ENCODE peak calls at places on chromosomes 2 and 18, in nine cellular contexts. One of them, this sample, is unnamed.

GRCh38 chr2:84781942-84782716 is 98.8 kb downstream of the TRABD2A start:
- DNase-seq in CD8-positive, alpha-beta T cell: peak
- DNase-seq in GM20000: peak
- DNase-seq in tibial artery: no peak
- DNase-seq in Peyer's patch: peak
- DNase-seq in cardiac fibroblast: no peak
- DNase-seq in fibroblast of the aortic adventitia: peak
- DNase-seq in astrocyte of the spinal cord: no peak
- DNase-seq in AG10803: no peak
- DNase-seq in this sample: peak

GRCh38 chr2:144580521-144581153 is 60.7 kb upstream of the ZEB2 start:
- DNase-seq in CD8-positive, alpha-beta T cell: no peak
- DNase-seq in GM20000: no peak
- DNase-seq in tibial artery: no peak
- DNase-seq in Peyer's patch: no peak
- DNase-seq in cardiac fibroblast: no peak
- DNase-seq in fibroblast of the aortic adventitia: no peak
- DNase-seq in astrocyte of the spinal cord: no peak
- DNase-seq in AG10803: no peak
- DNase-seq in this sample: no peak

GRCh38 chr2:60463249-60463648 is 90.2 kb downstream of the BCL11A start:
- DNase-seq in CD8-positive, alpha-beta T cell: no peak
- DNase-seq in GM20000: no peak
- DNase-seq in tibial artery: no peak
- DNase-seq in Peyer's patch: no peak
- DNase-seq in cardiac fibroblast: peak
- DNase-seq in fibroblast of the aortic adventitia: peak
- DNase-seq in astrocyte of the spinal cord: peak
- DNase-seq in AG10803: peak
- DNase-seq in this sample: no peak

GRCh38 chr2:236393581-236393980 is 129.4 kb upstream of the ASB18 start:
- DNase-seq in CD8-positive, alpha-beta T cell: no peak
- DNase-seq in GM20000: no peak
- DNase-seq in tibial artery: no peak
- DNase-seq in Peyer's patch: no peak
- DNase-seq in cardiac fibroblast: no peak
- DNase-seq in fibroblast of the aortic adventitia: no peak
- DNase-seq in astrocyte of the spinal cord: no peak
- DNase-seq in AG10803: no peak
- DNase-seq in this sample: no peak

GRCh38 chr2:223916181-223916900 is 28.8 kb downstream of the WDFY1 start:
- DNase-seq in CD8-positive, alpha-beta T cell: no peak
- DNase-seq in GM20000: no peak
- DNase-seq in tibial artery: no peak
- DNase-seq in Peyer's patch: no peak
- DNase-seq in cardiac fibroblast: no peak
- DNase-seq in fibroblast of the aortic adventitia: no peak
- DNase-seq in astrocyte of the spinal cord: no peak
- DNase-seq in AG10803: no peak
- DNase-seq in this sample: no peak

GRCh38 chr2:19865151-19865550 is 36.6 kb downstream of the TTC32 start:
- DNase-seq in CD8-positive, alpha-beta T cell: no peak
- DNase-seq in GM20000: peak
- DNase-seq in tibial artery: no peak
- DNase-seq in Peyer's patch: no peak
- DNase-seq in cardiac fibroblast: no peak
- DNase-seq in fibroblast of the aortic adventitia: no peak
- DNase-seq in astrocyte of the spinal cord: no peak
- DNase-seq in AG10803: no peak
- DNase-seq in this sample: no peak

GRCh38 chr2:19484736-19485135 is 126.3 kb upstream of the OSR1 start:
- DNase-seq in CD8-positive, alpha-beta T cell: no peak
- DNase-seq in GM20000: no peak
- DNase-seq in tibial artery: no peak
- DNase-seq in Peyer's patch: no peak
- DNase-seq in cardiac fibroblast: no peak
- DNase-seq in fibroblast of the aortic adventitia: no peak
- DNase-seq in astrocyte of the spinal cord: no peak
- DNase-seq in AG10803: no peak
- DNase-seq in this sample: no peak

GRCh38 chr2:228927028-228928010 is 343.8 kb downstream of the PID1 start:
- DNase-seq in CD8-positive, alpha-beta T cell: no peak
- DNase-seq in GM20000: no peak
- DNase-seq in tibial artery: no peak
- DNase-seq in Peyer's patch: no peak
- DNase-seq in cardiac fibroblast: peak
- DNase-seq in fibroblast of the aortic adventitia: peak
- DNase-seq in astrocyte of the spinal cord: peak
- DNase-seq in AG10803: peak
- DNase-seq in this sample: no peak

GRCh38 chr2:28263690-28264089 is 129.0 kb upstream of the FOSL2 start:
- DNase-seq in CD8-positive, alpha-beta T cell: no peak
- DNase-seq in GM20000: no peak
- DNase-seq in tibial artery: no peak
- DNase-seq in Peyer's patch: no peak
- DNase-seq in cardiac fibroblast: no peak
- DNase-seq in fibroblast of the aortic adventitia: no peak
- DNase-seq in astrocyte of the spinal cord: no peak
- DNase-seq in AG10803: no peak
- DNase-seq in this sample: no peak

GRCh38 chr2:69741281-69742169 is at the start of gene ANXA4:
- DNase-seq in CD8-positive, alpha-beta T cell: peak
- DNase-seq in GM20000: peak
- DNase-seq in tibial artery: peak
- DNase-seq in Peyer's patch: peak
- DNase-seq in cardiac fibroblast: peak
- DNase-seq in fibroblast of the aortic adventitia: peak
- DNase-seq in astrocyte of the spinal cord: peak
- DNase-seq in AG10803: peak
- DNase-seq in this sample: peak

GRCh38 chr18:22486667-22487066 is 69.0 kb upstream of the CTAGE1 start:
- DNase-seq in CD8-positive, alpha-beta T cell: no peak
- DNase-seq in GM20000: no peak
- DNase-seq in tibial artery: peak
- DNase-seq in Peyer's patch: no peak
- DNase-seq in cardiac fibroblast: no peak
- DNase-seq in fibroblast of the aortic adventitia: no peak
- DNase-seq in astrocyte of the spinal cord: no peak
- DNase-seq in AG10803: no peak
- DNase-seq in this sample: no peak

GRCh38 chr2:159129301-159129700 is 157.2 kb downstream of the WDSUB1 start:
- DNase-seq in CD8-positive, alpha-beta T cell: no peak
- DNase-seq in GM20000: no peak
- DNase-seq in tibial artery: no peak
- DNase-seq in Peyer's patch: no peak
- DNase-seq in cardiac fibroblast: no peak
- DNase-seq in fibroblast of the aortic adventitia: no peak
- DNase-seq in astrocyte of the spinal cord: no peak
- DNase-seq in AG10803: no peak
- DNase-seq in this sample: no peak

GRCh38 chr2:85741811-85742507 is 11.8 kb upstream of the ATOH8 start:
- DNase-seq in CD8-positive, alpha-beta T cell: no peak
- DNase-seq in GM20000: no peak
- DNase-seq in tibial artery: peak
- DNase-seq in Peyer's patch: no peak
- DNase-seq in cardiac fibroblast: peak
- DNase-seq in fibroblast of the aortic adventitia: peak
- DNase-seq in astrocyte of the spinal cord: peak
- DNase-seq in AG10803: peak
- DNase-seq in this sample: no peak

GRCh38 chr2:128446866-128447537 is 128.3 kb upstream of the HS6ST1 start:
- DNase-seq in CD8-positive, alpha-beta T cell: peak
- DNase-seq in GM20000: no peak
- DNase-seq in tibial artery: peak
- DNase-seq in Peyer's patch: peak
- DNase-seq in cardiac fibroblast: no peak
- DNase-seq in fibroblast of the aortic adventitia: no peak
- DNase-seq in astrocyte of the spinal cord: no peak
- DNase-seq in AG10803: no peak
- DNase-seq in this sample: peak

GRCh38 chr2:3403587-3404334 is 24.3 kb downstream of the TRAPPC12 start:
- DNase-seq in CD8-positive, alpha-beta T cell: no peak
- DNase-seq in GM20000: peak
- DNase-seq in tibial artery: no peak
- DNase-seq in Peyer's patch: no peak
- DNase-seq in cardiac fibroblast: no peak
- DNase-seq in fibroblast of the aortic adventitia: no peak
- DNase-seq in astrocyte of the spinal cord: no peak
- DNase-seq in AG10803: no peak
- DNase-seq in this sample: no peak

GRCh38 chr18:76445275-76445674 is 49.8 kb downstream of the ZNF516 start:
- DNase-seq in CD8-positive, alpha-beta T cell: no peak
- DNase-seq in GM20000: no peak
- DNase-seq in tibial artery: no peak
- DNase-seq in Peyer's patch: no peak
- DNase-seq in cardiac fibroblast: peak
- DNase-seq in fibroblast of the aortic adventitia: peak
- DNase-seq in astrocyte of the spinal cord: peak
- DNase-seq in AG10803: peak
- DNase-seq in this sample: no peak

GRCh38 chr2:179438653-179439052 is 174.0 kb upstream of the SESTD1 start:
- DNase-seq in CD8-positive, alpha-beta T cell: no peak
- DNase-seq in GM20000: no peak
- DNase-seq in tibial artery: no peak
- DNase-seq in Peyer's patch: no peak
- DNase-seq in cardiac fibroblast: no peak
- DNase-seq in fibroblast of the aortic adventitia: no peak
- DNase-seq in astrocyte of the spinal cord: no peak
- DNase-seq in AG10803: no peak
- DNase-seq in this sample: no peak

GRCh38 chr2:132991464-132992045 is 321.6 kb upstream of the LYPD1 start:
- DNase-seq in CD8-positive, alpha-beta T cell: no peak
- DNase-seq in GM20000: no peak
- DNase-seq in tibial artery: no peak
- DNase-seq in Peyer's patch: no peak
- DNase-seq in cardiac fibroblast: no peak
- DNase-seq in fibroblast of the aortic adventitia: no peak
- DNase-seq in astrocyte of the spinal cord: no peak
- DNase-seq in AG10803: no peak
- DNase-seq in this sample: no peak
- TF ChIP-seq CTCF in CD8-positive, alpha-beta T cell: no peak
- TF ChIP-seq CTCF in GM20000: no peak
- TF ChIP-seq CTCF in tibial artery: no peak
- TF ChIP-seq CTCF in Peyer's patch: no peak
- TF ChIP-seq CTCF in cardiac fibroblast: no peak
- TF ChIP-seq CTCF in fibroblast of the aortic adventitia: no peak
- TF ChIP-seq CTCF in astrocyte of the spinal cord: no peak
- TF ChIP-seq CTCF in AG10803: no peak
- TF ChIP-seq CTCF in this sample: no peak

DNA sequence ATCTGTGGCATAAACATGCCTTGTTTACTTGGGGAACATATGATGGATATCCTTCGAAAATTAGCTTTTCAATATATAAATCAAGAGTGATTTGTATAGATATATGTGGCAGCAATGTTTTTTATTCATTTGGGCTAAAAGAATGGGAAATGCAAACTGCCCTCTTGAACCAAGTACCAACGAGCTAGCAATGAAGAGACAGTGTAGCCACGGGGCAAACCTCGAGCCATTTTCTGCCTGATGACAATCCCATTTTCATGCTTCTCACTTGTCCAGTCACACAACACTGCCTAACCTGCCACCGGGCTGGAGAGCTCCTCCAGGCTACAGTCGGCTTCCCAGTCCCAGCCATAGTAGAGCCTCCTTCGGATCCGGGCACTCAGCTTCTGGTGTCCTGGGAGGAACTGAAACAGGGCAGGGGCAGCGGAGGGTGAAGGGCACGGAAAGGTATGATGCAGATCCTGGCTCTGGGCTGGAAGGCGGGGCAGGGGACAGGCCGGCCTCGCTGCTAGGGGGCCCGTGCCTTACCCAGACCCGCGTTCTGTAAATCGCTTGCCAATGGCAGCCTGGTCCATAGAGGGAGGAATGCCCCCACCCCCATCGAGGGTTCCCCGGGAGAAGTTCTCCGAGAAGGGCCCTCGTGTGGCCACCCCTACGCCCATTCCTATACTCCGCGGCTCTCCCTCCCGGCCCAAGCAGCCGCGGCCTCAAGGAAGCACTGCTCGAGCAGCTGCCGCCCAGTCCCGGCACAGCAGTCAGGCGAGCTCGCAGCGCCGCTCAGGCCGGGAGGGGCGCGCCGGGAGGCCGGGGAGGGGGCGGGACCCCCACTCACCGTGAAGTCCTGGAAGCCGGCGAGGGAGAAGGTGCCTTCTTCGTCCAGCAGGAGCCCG is 552 bp downstream of the CNPPD1 start:
- DNase-seq in CD8-positive, alpha-beta T cell: no peak
- DNase-seq in GM20000: peak
- DNase-seq in tibial artery: peak
- DNase-seq in Peyer's patch: peak
- DNase-seq in cardiac fibroblast: peak
- DNase-seq in fibroblast of the aortic adventitia: peak
- DNase-seq in astrocyte of the spinal cord: peak
- DNase-seq in AG10803: peak
- DNase-seq in this sample: no peak
- TF ChIP-seq CTCF in CD8-positive, alpha-beta T cell: no peak
- TF ChIP-seq CTCF in GM20000: no peak
- TF ChIP-seq CTCF in tibial artery: no peak
- TF ChIP-seq CTCF in Peyer's patch: no peak
- TF ChIP-seq CTCF in cardiac fibroblast: no peak
- TF ChIP-seq CTCF in fibroblast of the aortic adventitia: no peak
- TF ChIP-seq CTCF in astrocyte of the spinal cord: peak
- TF ChIP-seq CTCF in AG10803: peak
- TF ChIP-seq CTCF in this sample: no peak

GRCh38 chr2:140242889-140243288 is 1462.7 kb upstream of the NXPH2 start:
- DNase-seq in CD8-positive, alpha-beta T cell: no peak
- DNase-seq in GM20000: no peak
- DNase-seq in tibial artery: no peak
- DNase-seq in Peyer's patch: no peak
- DNase-seq in cardiac fibroblast: no peak
- DNase-seq in fibroblast of the aortic adventitia: no peak
- DNase-seq in astrocyte of the spinal cord: no peak
- DNase-seq in AG10803: no peak
- DNase-seq in this sample: no peak
- TF ChIP-seq CTCF in CD8-positive, alpha-beta T cell: no peak
- TF ChIP-seq CTCF in GM20000: no peak
- TF ChIP-seq CTCF in tibial artery: no peak
- TF ChIP-seq CTCF in Peyer's patch: no peak
- TF ChIP-seq CTCF in cardiac fibroblast: no peak
- TF ChIP-seq CTCF in fibroblast of the aortic adventitia: no peak
- TF ChIP-seq CTCF in astrocyte of the spinal cord: no peak
- TF ChIP-seq CTCF in AG10803: no peak
- TF ChIP-seq CTCF in this sample: no peak

DNA sequence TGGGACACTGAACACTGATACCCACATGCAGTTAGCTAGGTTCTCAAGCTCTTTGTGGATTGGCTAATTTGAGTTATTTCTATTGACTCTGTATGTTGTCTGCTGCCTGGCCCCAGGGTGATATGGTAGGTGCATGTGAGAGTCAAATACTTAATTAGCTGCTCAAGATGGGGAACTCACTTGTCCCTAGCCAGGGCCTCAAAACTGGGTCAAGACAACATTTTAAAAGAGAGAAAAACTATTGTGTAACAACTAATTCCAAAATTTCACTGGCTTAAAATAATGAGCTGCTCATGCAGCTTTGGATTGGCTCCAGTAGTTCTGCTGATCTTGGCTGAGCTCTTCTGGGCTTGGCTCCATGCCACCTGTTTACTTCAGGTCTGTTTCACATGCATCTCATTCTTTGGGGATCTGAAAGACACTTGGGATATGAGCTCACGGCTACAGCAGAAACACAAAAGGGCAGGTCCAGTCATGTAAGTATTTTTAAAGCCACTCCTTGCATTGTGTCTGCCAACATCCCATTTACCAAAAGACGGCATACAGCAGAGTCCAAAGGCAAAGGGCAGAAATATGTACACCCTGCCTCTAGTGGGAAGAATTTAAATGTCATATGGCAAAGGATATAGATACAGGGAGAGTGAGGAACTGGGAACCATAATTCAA is 716.8 kb downstream of the SUCLG1 start:
- DNase-seq in CD8-positive, alpha-beta T cell: no peak
- DNase-seq in GM20000: no peak
- DNase-seq in tibial artery: peak
- DNase-seq in Peyer's patch: no peak
- DNase-seq in cardiac fibroblast: peak
- DNase-seq in fibroblast of the aortic adventitia: peak
- DNase-seq in astrocyte of the spinal cord: no peak
- DNase-seq in AG10803: peak
- DNase-seq in this sample: no peak
- TF ChIP-seq CTCF in CD8-positive, alpha-beta T cell: no peak
- TF ChIP-seq CTCF in GM20000: no peak
- TF ChIP-seq CTCF in tibial artery: no peak
- TF ChIP-seq CTCF in Peyer's patch: no peak
- TF ChIP-seq CTCF in cardiac fibroblast: peak
- TF ChIP-seq CTCF in fibroblast of the aortic adventitia: no peak
- TF ChIP-seq CTCF in astrocyte of the spinal cord: no peak
- TF ChIP-seq CTCF in AG10803: no peak
- TF ChIP-seq CTCF in this sample: no peak

This sample was measured in natural killer cell.